ENCODE peak calls at places on chromosomes 7 and 10, in four cellular contexts. One of them, this sample, is unnamed.

GRCh38 chr7:84484502-84485079 is 290.0 kb upstream of the SEMA3A start:
- DNase-seq in HCT116: no peak
- DNase-seq in heart left ventricle: no peak
- DNase-seq in adrenal gland: no peak
- DNase-seq in this sample: no peak

GRCh38 chr10:113907166-113907565 is 52.7 kb downstream of the NHLRC2 start:
- DNase-seq in HCT116: no peak
- DNase-seq in heart left ventricle: no peak
- DNase-seq in adrenal gland: no peak
- DNase-seq in this sample: no peak

GRCh38 chr7:20064181-20064970 is 152.8 kb downstream of the MACC1 start:
- DNase-seq in adrenal gland: no peak
- DNase-seq in heart left ventricle: no peak
- DNase-seq in HCT116: no peak
- DNase-seq in this sample: no peak

GRCh38 chr10:116743266-116744064 is 1.1 kb upstream of the HSPA12A start:
- DNase-seq in HCT116: no peak
- DNase-seq in adrenal gland: no peak
- DNase-seq in heart left ventricle: no peak
- DNase-seq in this sample: no peak

GRCh38 chr10:70269741-70270140 is 14.1 kb downstream of the NPFFR1 start:
- DNase-seq in heart left ventricle: no peak
- DNase-seq in adrenal gland: no peak
- DNase-seq in HCT116: no peak
- DNase-seq in this sample: no peak

GRCh38 chr7:142868188-142868811 is 13.4 kb downstream of the EPHB6 start:
- DNase-seq in adrenal gland: no peak
- DNase-seq in heart left ventricle: no peak
- DNase-seq in HCT116: no peak
- DNase-seq in this sample: no peak

GRCh38 chr7:100247152-100247757 is 27.5 kb downstream of the PVRIG start:
- DNase-seq in heart left ventricle: no peak
- DNase-seq in HCT116: peak; percentile 70
- DNase-seq in adrenal gland: peak; percentile 34
- DNase-seq in this sample: no peak

GRCh38 chr10:113058175-113058961 is 108.3 kb downstream of the TCF7L2 start:
- DNase-seq in HCT116: no peak
- DNase-seq in heart left ventricle: no peak
- DNase-seq in adrenal gland: no peak
- DNase-seq in this sample: no peak

GRCh38 chr10:15884447-15884846 is 24.1 kb upstream of the MINDY3 start:
- DNase-seq in HCT116: no peak
- DNase-seq in heart left ventricle: no peak
- DNase-seq in adrenal gland: no peak
- DNase-seq in this sample: no peak

GRCh38 chr10:109783286-109783685 is 140.0 kb downstream of the XPNPEP1 start:
- DNase-seq in adrenal gland: no peak
- DNase-seq in heart left ventricle: no peak
- DNase-seq in HCT116: no peak
- DNase-seq in this sample: no peak

GRCh38 chr7:100556541-100556940 is 17.2 kb downstream of the SAP25 start:
- DNase-seq in HCT116: no peak
- DNase-seq in adrenal gland: peak; percentile 67
- DNase-seq in heart left ventricle: no peak
- DNase-seq in this sample: no peak

GRCh38 chr10:35079763-35080162 is 10.4 kb downstream of the CUL2 start:
- DNase-seq in heart left ventricle: no peak
- DNase-seq in HCT116: peak; percentile 15
- DNase-seq in adrenal gland: peak; percentile 74
- DNase-seq in this sample: no peak

GRCh38 chr10:45059632-45060031 is 58.9 kb downstream of the ZNF22 start:
- DNase-seq in heart left ventricle: no peak
- DNase-seq in HCT116: no peak
- DNase-seq in adrenal gland: no peak
- DNase-seq in this sample: no peak

GRCh38 chr7:128880791-128881457 is 18.3 kb downstream of the ATP6V1F start:
- DNase-seq in HCT116: no peak
- DNase-seq in adrenal gland: no peak
- DNase-seq in heart left ventricle: peak; percentile 13
- DNase-seq in this sample: no peak

GRCh38 chr7:26648429-26649015 is 215.9 kb downstream of the SKAP2 start:
- DNase-seq in heart left ventricle: no peak
- DNase-seq in adrenal gland: no peak
- DNase-seq in HCT116: no peak
- DNase-seq in this sample: no peak

GRCh38 chr10:474946-475345 is 214.5 kb downstream of the DIP2C start:
- DNase-seq in HCT116: no peak
- DNase-seq in heart left ventricle: no peak
- DNase-seq in adrenal gland: no peak
- DNase-seq in this sample: no peak

GRCh38 chr7:82527831-82528230 is 84.3 kb upstream of the CACNA2D1 start:
- DNase-seq in HCT116: no peak
- DNase-seq in heart left ventricle: no peak
- DNase-seq in adrenal gland: no peak
- DNase-seq in this sample: no peak

GRCh38 chr10:114499630-114500190 is 95.4 kb upstream of the AFAP1L2 start:
- DNase-seq in adrenal gland: no peak
- DNase-seq in HCT116: no peak
- DNase-seq in heart left ventricle: no peak
- DNase-seq in this sample: no peak

GRCh38 chr7:16801111-16801542 is 3.7 kb downstream of the AGR2 start:
- DNase-seq in HCT116: peak; percentile 39
- DNase-seq in adrenal gland: no peak
- DNase-seq in heart left ventricle: no peak
- DNase-seq in this sample: no peak

GRCh38 chr7:3520206-3520605 is 219.2 kb downstream of the SDK1 start:
- DNase-seq in adrenal gland: no peak
- DNase-seq in HCT116: no peak
- DNase-seq in heart left ventricle: no peak
- DNase-seq in this sample: no peak

GRCh38 chr7:40014376-40014775 is 64.3 kb downstream of the CDK13 start:
- DNase-seq in heart left ventricle: no peak
- DNase-seq in HCT116: no peak
- DNase-seq in adrenal gland: no peak
- DNase-seq in this sample: no peak

GRCh38 chr10:132423966-132424847 is 27.2 kb downstream of the PWWP2B start:
- DNase-seq in HCT116: no peak
- DNase-seq in adrenal gland: no peak
- DNase-seq in heart left ventricle: no peak
- DNase-seq in this sample: no peak

GRCh38 chr7:51613911-51614344 is 297.3 kb upstream of the COBL start:
- DNase-seq in heart left ventricle: no peak
- DNase-seq in adrenal gland: no peak
- DNase-seq in HCT116: no peak
- DNase-seq in this sample: no peak

GRCh38 chr10:7317799-7318446 is 92.9 kb downstream of the SFMBT2 start:
- DNase-seq in HCT116: no peak
- DNase-seq in adrenal gland: no peak
- DNase-seq in heart left ventricle: no peak
- DNase-seq in this sample: no peak

GRCh38 chr7:149753370-149754233 is 19.8 kb downstream of the ZNF467 start:
- DNase-seq in heart left ventricle: no peak
- DNase-seq in adrenal gland: peak; percentile 45
- DNase-seq in HCT116: peak; percentile 36
- DNase-seq in this sample: no peak

GRCh38 chr7:139618482-139619366 is 95.2 kb downstream of the CLEC2L start:
- DNase-seq in adrenal gland: peak; percentile 49
- DNase-seq in heart left ventricle: no peak
- DNase-seq in HCT116: peak; percentile 19
- DNase-seq in this sample: peak; percentile 31

GRCh38 chr7:26329520-26330269 is 38.0 kb downstream of the SNX10 start:
- DNase-seq in HCT116: no peak
- DNase-seq in heart left ventricle: peak; percentile 46
- DNase-seq in adrenal gland: no peak
- DNase-seq in this sample: no peak

GRCh38 chr10:8053446-8054242 is 844 bp upstream of the GATA3 start:
- DNase-seq in heart left ventricle: peak; percentile 82
- DNase-seq in HCT116: peak; percentile 55
- DNase-seq in adrenal gland: peak; percentile 91
- DNase-seq in this sample: peak; percentile 37

GRCh38 chr10:101397140-101397539 is 43.2 kb downstream of the BTRC start:
- DNase-seq in adrenal gland: no peak
- DNase-seq in heart left ventricle: no peak
- DNase-seq in HCT116: peak; percentile 6
- DNase-seq in this sample: no peak

GRCh38 chr7:139362981-139363380 is 3.3 kb downstream of the LUC7L2 start:
- DNase-seq in adrenal gland: no peak
- DNase-seq in HCT116: no peak
- DNase-seq in heart left ventricle: no peak
- DNase-seq in this sample: no peak

GRCh38 chr7:128796325-128796724 is 4.6 kb downstream of the CCDC136 start:
- DNase-seq in adrenal gland: no peak
- DNase-seq in HCT116: no peak
- DNase-seq in heart left ventricle: no peak
- DNase-seq in this sample: no peak

GRCh38 chr10:99329238-99329890 is at the start of gene CNNM1:
- DNase-seq in heart left ventricle: no peak
- DNase-seq in adrenal gland: peak; percentile 23
- DNase-seq in HCT116: no peak
- DNase-seq in this sample: peak; percentile 22

GRCh38 chr7:30396379-30396778 is 82.2 kb downstream of the NOD1 start:
- DNase-seq in adrenal gland: no peak
- DNase-seq in heart left ventricle: no peak
- DNase-seq in HCT116: no peak
- DNase-seq in this sample: no peak

GRCh38 chr10:8404721-8405120 is 350.2 kb downstream of the GATA3 start:
- DNase-seq in heart left ventricle: no peak
- DNase-seq in HCT116: no peak
- DNase-seq in adrenal gland: no peak
- DNase-seq in this sample: no peak

GRCh38 chr10:112562803-112563663 is 116.0 kb downstream of the VTI1A start:
- DNase-seq in heart left ventricle: no peak
- DNase-seq in adrenal gland: no peak
- DNase-seq in HCT116: no peak
- DNase-seq in this sample: no peak

DNA sequence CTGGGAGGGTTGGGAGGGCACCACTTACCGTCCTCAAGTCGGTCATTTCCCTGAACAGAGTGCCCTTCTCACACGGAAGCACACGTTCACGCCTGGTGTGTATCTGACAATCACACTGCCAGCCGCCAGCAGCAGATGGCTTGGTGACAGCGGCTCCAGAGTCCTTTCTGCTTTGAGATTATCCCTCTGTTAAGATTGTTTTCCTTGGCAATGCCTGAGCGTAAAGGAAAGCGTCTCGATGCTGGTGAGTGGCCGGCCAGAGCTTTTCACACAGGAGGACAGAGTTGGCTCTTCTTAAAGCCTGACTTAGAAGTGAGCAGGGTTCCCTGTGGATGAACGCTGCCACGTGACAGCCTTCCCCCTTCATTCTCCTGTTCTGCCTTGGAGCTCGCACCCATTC is 22.0 kb upstream of the PRKAR1B start:
- DNase-seq in HCT116: no peak
- DNase-seq in adrenal gland: peak; percentile 29
- DNase-seq in heart left ventricle: peak; percentile 74
- DNase-seq in this sample: no peak
- TF ChIP-seq POLR2A in HCT116: no peak
- TF ChIP-seq POLR2A in adrenal gland: no peak
- TF ChIP-seq POLR2A in heart left ventricle: no peak
- TF ChIP-seq POLR2A in this sample: no peak

GRCh38 chr7:23680417-23681405 is 712 bp downstream of the FAM221A start:
- DNase-seq in adrenal gland: peak; percentile 67
- DNase-seq in HCT116: no peak
- DNase-seq in heart left ventricle: peak; percentile 69
- DNase-seq in this sample: peak; percentile 54
- TF ChIP-seq CTCF in adrenal gland: no peak
- TF ChIP-seq CTCF in HCT116: no peak
- TF ChIP-seq CTCF in heart left ventricle: no peak
- TF ChIP-seq CTCF in this sample: no peak

GRCh38 chr10:96846926-96847325 is 14.8 kb downstream of the LCOR start:
- DNase-seq in adrenal gland: no peak
- DNase-seq in HCT116: no peak
- DNase-seq in heart left ventricle: no peak
- DNase-seq in this sample: no peak
- H3K27ac ChIP-seq in adrenal gland: no peak overlapping the region
- H3K27ac ChIP-seq in HCT116: no peak overlapping the region
- H3K27ac ChIP-seq in heart left ventricle: no peak overlapping the region
- H3K27ac ChIP-seq in this sample: no peak overlapping the region

GRCh38 chr7:28102778-28103177 is 77.8 kb downstream of the JAZF1 start:
- DNase-seq in heart left ventricle: peak; percentile 75
- DNase-seq in HCT116: peak; percentile 24
- DNase-seq in adrenal gland: peak; percentile 89
- DNase-seq in this sample: peak; percentile 63
- TF ChIP-seq POLR2A in heart left ventricle: no peak
- TF ChIP-seq POLR2A in HCT116: no peak
- TF ChIP-seq POLR2A in adrenal gland: no peak
- TF ChIP-seq POLR2A in this sample: no peak

GRCh38 chr7:43076606-43077005 is 35.8 kb upstream of the HECW1 start:
- DNase-seq in adrenal gland: no peak
- DNase-seq in HCT116: no peak
- DNase-seq in heart left ventricle: no peak
- DNase-seq in this sample: no peak

GRCh38 chr7:43076189-43076605 is 36.2 kb upstream of the HECW1 start:
- DNase-seq in HCT116: no peak
- DNase-seq in adrenal gland: no peak
- DNase-seq in heart left ventricle: no peak
- DNase-seq in this sample: no peak

GRCh38 chr7:43072530-43072929 is 39.9 kb upstream of the HECW1 start:
- DNase-seq in adrenal gland: no peak
- DNase-seq in HCT116: no peak
- DNase-seq in heart left ventricle: no peak
- DNase-seq in this sample: no peak

GRCh38 chr7:43077285-43077684 is 35.2 kb upstream of the HECW1 start:
- DNase-seq in HCT116: no peak
- DNase-seq in adrenal gland: no peak
- DNase-seq in heart left ventricle: no peak
- DNase-seq in this sample: no peak

DNA sequence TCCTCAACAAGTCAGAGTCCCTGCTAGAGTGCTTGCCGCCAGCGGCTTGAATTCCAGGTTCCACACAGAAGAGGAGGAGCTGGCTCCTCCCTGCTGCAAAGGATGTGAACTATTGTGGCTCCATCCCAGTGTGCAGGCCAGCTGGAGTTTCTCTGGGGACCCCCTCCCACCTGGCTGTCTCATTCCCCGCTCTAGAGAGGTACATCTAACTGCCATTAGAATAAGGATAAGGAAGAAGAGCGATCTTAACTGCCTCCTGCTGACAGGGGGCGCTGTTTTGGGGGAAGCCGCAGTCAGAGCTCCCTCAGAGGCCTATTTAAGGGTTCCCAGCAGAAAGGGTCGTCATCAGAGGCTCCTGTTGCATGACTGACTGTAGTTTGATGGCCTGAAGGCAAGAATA is 40.8 kb upstream of the HECW1 start:
- DNase-seq in adrenal gland: no peak
- DNase-seq in HCT116: peak; percentile 12
- DNase-seq in heart left ventricle: no peak
- DNase-seq in this sample: no peak
- TF ChIP-seq CTCF in adrenal gland: no peak
- TF ChIP-seq CTCF in HCT116: peak; percentile 23
- TF ChIP-seq CTCF in heart left ventricle: no peak
- TF ChIP-seq CTCF in this sample: no peak